ENCODE peak calls at places on chromosomes 5 and 9, in six cellular contexts. P, Q, F, V, W and C are unnamed samples.

GRCh38 chr5:96963267-96963666 is 27.4 kb downstream of the LNPEP start:
- DNase-seq in Q (no peak), P (peak), F (peak), W (peak), V (peak), C (no peak)

GRCh38 chr5:57455511-57455910 is 27.1 kb downstream of the ACTBL2 start:
- DNase-seq in F (no peak), W (no peak), P (no peak), Q (no peak), V (no peak), C (no peak)

GRCh38 chr5:82735160-82735789 is 341.9 kb downstream of the TMEM167A start:
- DNase-seq in W (peak), P (peak), V (peak), Q (no peak), F (peak), C (no peak)

GRCh38 chr5:145360936-145361335 is 474.2 kb downstream of the PRELID2 start:
- DNase-seq in Q (no peak), P (no peak), V (peak), F (peak), W (peak), C (no peak)

GRCh38 chr5:110477923-110478322 is 248.5 kb downstream of the TMEM232 start:
- DNase-seq in P (peak), V (no peak), W (peak), F (peak), Q (no peak), C (no peak)

GRCh38 chr5:111016801-111017200 is 54.7 kb upstream of the TSLP start:
- DNase-seq in Q (no peak), V (peak), F (peak), P (peak), W (peak), C (no peak)

GRCh38 chr5:161299053-161299452 is 247.5 kb downstream of the GABRB2 start:
- DNase-seq in V (no peak), F (no peak), Q (no peak), W (no peak), P (no peak), C (no peak)

GRCh38 chr9:130186839-130187522 is 14.8 kb downstream of the NCS1 start:
- DNase-seq in P (peak), Q (no peak), W (peak), F (peak), V (peak), C (no peak)

GRCh38 chr5:149432861-149433462 is 53.9 kb upstream of the IL17B start:
- DNase-seq in P (no peak), V (no peak), F (no peak), W (no peak), Q (no peak), C (no peak)

GRCh38 chr5:51347704-51348103 is 35.5 kb upstream of the ISL1 start:
- DNase-seq in V (no peak), P (no peak), Q (no peak), F (no peak), W (no peak), C (no peak)

GRCh38 chr5:143056331-143056689 is 286.1 kb downstream of the ARHGAP26 start:
- DNase-seq in Q (no peak), V (no peak), P (no peak), F (no peak), W (no peak), C (no peak)

GRCh38 chr9:124282442-124283231 is 24.9 kb downstream of the NEK6 start:
- DNase-seq in W (peak), Q (no peak), P (peak), V (peak), F (peak), C (no peak)

GRCh38 chr5:144328980-144329379 is 158.3 kb downstream of the KCTD16 start:
- DNase-seq in W (no peak), P (no peak), V (no peak), F (no peak), Q (no peak), C (no peak)

GRCh38 chr5:143168171-143168681 is 235.3 kb downstream of the NR3C1 start:
- DNase-seq in F (no peak), Q (peak), P (peak), W (no peak), V (no peak), C (peak)

GRCh38 chr5:77425420-77425819 is 66.7 kb downstream of the WDR41 start:
- DNase-seq in Q (no peak), P (no peak), F (no peak), W (peak), V (no peak), C (no peak)

GRCh38 chr9:124521142-124521541 is 13.9 kb upstream of the NR5A1 start:
- DNase-seq in P (no peak), V (no peak), W (no peak), Q (no peak), F (no peak), C (no peak)

GRCh38 chr9:99457981-99458380 is 235.9 kb downstream of the SEC61B start:
- DNase-seq in F (no peak), V (no peak), W (no peak), P (no peak), Q (no peak), C (no peak)

GRCh38 chr5:81779125-81779934 is 28.4 kb upstream of the SSBP2 start:
- DNase-seq in V (peak), Q (no peak), F (peak), P (peak), W (peak), C (no peak)

GRCh38 chr9:3527653-3527960 is 1.8 kb upstream of the RFX3 start:
- DNase-seq in W (no peak), F (no peak), Q (no peak), V (no peak), P (peak), C (no peak)

GRCh38 chr9:77177894-77178794 is 810 bp downstream of the VPS13A start:
- DNase-seq in V (peak), P (peak), W (peak), Q (no peak), F (peak), C (no peak)

GRCh38 chr5:135020111-135020895 is 13.7 kb downstream of the PITX1 start:
- DNase-seq in Q (no peak), F (no peak), W (no peak), V (no peak), P (no peak), C (no peak)

GRCh38 chr5:135015942-135016341 is 18.1 kb downstream of the PITX1 start:
- DNase-seq in P (no peak), V (no peak), Q (no peak), W (no peak), F (no peak), C (no peak)

GRCh38 chr5:135016926-135017325 is 17.1 kb downstream of the PITX1 start:
- DNase-seq in F (no peak), W (no peak), V (no peak), P (no peak), Q (no peak), C (no peak)

GRCh38 chr5:135018457-135018856 is 15.6 kb downstream of the PITX1 start:
- DNase-seq in P (no peak), W (no peak), V (no peak), Q (no peak), F (no peak), C (no peak)

DNA sequence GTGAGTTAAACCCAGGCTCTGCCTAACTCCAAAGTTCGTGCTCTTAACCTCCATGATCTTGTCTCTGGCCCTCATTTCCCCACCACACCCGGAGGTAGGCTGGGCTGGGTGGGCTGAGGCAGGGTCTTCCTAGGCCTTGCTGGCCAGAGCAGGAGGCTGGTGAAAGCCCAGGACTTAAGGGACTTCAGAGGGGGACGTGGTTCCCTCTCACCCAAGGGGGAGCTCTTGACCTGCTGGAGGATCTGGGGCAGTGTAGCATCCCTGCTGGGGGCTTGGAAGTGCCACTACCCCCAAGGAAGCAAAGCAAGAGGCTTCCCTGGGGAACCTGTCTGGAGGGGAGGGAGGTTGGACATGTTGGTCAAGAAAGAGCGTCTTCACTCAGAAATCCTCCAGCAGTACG is 14.7 kb downstream of the PITX1 start:
- DNase-seq in Q (no peak), P (no peak), V (no peak), W (no peak), F (no peak), C (no peak)
- TF ChIP-seq CTCF in Q (peak), P (no peak), V (no peak), W (no peak), F (no peak), C (no peak)

GRCh38 chr5:24232929-24233328 is 411.8 kb downstream of the CDH10 start:
- DNase-seq in F (no peak), W (no peak), P (no peak), Q (no peak), V (peak), C (no peak)
- TF ChIP-seq CTCF in F (no peak), W (no peak), P (no peak), Q (no peak), V (no peak), C (no peak)

GRCh38 chr5:11452854-11453253 is 451.4 kb downstream of the CTNND2 start:
- DNase-seq in W (no peak), V (no peak), Q (no peak), P (peak), F (no peak), C (no peak)
- TF ChIP-seq CTCF in W (no peak), V (no peak), Q (no peak), P (no peak), F (no peak), C (no peak)

GRCh38 chr5:172008689-172009141 is 2.3 kb upstream of the FBXW11 start:
- DNase-seq in V (no peak), W (peak), P (no peak), F (peak), Q (no peak), C (no peak)

GRCh38 chr5:172007795-172008465 is 1.5 kb upstream of the FBXW11 start:
- DNase-seq in P (peak), W (peak), F (peak), V (peak), Q (no peak), C (no peak)

GRCh38 chr5:172007153-172007794 is 836 bp upstream of the FBXW11 start:
- DNase-seq in Q (no peak), W (peak), V (no peak), F (peak), P (peak), C (no peak)

GRCh38 chr5:172009536-172010270 is 3.3 kb upstream of the FBXW11 start:
- DNase-seq in Q (no peak), P (no peak), V (no peak), W (peak), F (peak), C (no peak)

GRCh38 chr5:172010278-172010677 is 3.8 kb upstream of the FBXW11 start:
- DNase-seq in Q (no peak), V (no peak), P (peak), W (peak), F (peak), C (no peak)
- TF ChIP-seq CTCF in Q (peak), V (no peak), P (no peak), W (peak), F (no peak), C (peak)